ENCODE peak calls at places on chromosome 4, in four cellular contexts. One of them, this sample, is unnamed. For H3K4me1, the result is how much of the 10 kb centered on the place peaks cover.

GRCh38 chr4:134691915-134692314 is 490.3 kb upstream of the PABPC4L start:
- DNase-seq in CD8-positive, alpha-beta memory T cell: no peak
- DNase-seq in A549: no peak
- DNase-seq in left ventricle myocardium inferior: no peak
- DNase-seq in this sample: no peak

GRCh38 chr4:105369988-105370387 is 103.9 kb downstream of the PPA2 start:
- DNase-seq in left ventricle myocardium inferior: no peak
- DNase-seq in A549: no peak
- DNase-seq in CD8-positive, alpha-beta memory T cell: no peak
- DNase-seq in this sample: no peak

GRCh38 chr4:85512446-85513205 is 37.7 kb downstream of the ARHGAP24 start:
- DNase-seq in CD8-positive, alpha-beta memory T cell: no peak
- DNase-seq in left ventricle myocardium inferior: no peak
- DNase-seq in A549: no peak
- DNase-seq in this sample: no peak

GRCh38 chr4:71195932-71196331 is 142.9 kb upstream of the SLC4A4 start:
- DNase-seq in left ventricle myocardium inferior: no peak
- DNase-seq in CD8-positive, alpha-beta memory T cell: no peak
- DNase-seq in A549: no peak
- DNase-seq in this sample: no peak

GRCh38 chr4:92129408-92129994 is 174.3 kb upstream of the GRID2 start:
- DNase-seq in A549: no peak
- DNase-seq in CD8-positive, alpha-beta memory T cell: no peak
- DNase-seq in left ventricle myocardium inferior: no peak
- DNase-seq in this sample: no peak

GRCh38 chr4:124111922-124112321 is 600.6 kb downstream of the ANKRD50 start:
- DNase-seq in A549: peak
- DNase-seq in left ventricle myocardium inferior: no peak
- DNase-seq in CD8-positive, alpha-beta memory T cell: no peak
- DNase-seq in this sample: no peak

GRCh38 chr4:38050560-38051350 is 90.6 kb downstream of the PTTG2 start:
- DNase-seq in left ventricle myocardium inferior: no peak
- DNase-seq in A549: no peak
- DNase-seq in CD8-positive, alpha-beta memory T cell: no peak
- DNase-seq in this sample: no peak

GRCh38 chr4:185396724-185397402 is at the start of gene ANKRD37:
- DNase-seq in CD8-positive, alpha-beta memory T cell: no peak
- DNase-seq in A549: no peak
- DNase-seq in left ventricle myocardium inferior: peak
- DNase-seq in this sample: no peak

GRCh38 chr4:153233761-153234371 is 29.6 kb downstream of the TRIM2 start:
- DNase-seq in left ventricle myocardium inferior: no peak
- DNase-seq in A549: peak
- DNase-seq in CD8-positive, alpha-beta memory T cell: no peak
- DNase-seq in this sample: no peak

GRCh38 chr4:168841682-168842019 is 168.4 kb downstream of the CBR4 start:
- DNase-seq in A549: no peak
- DNase-seq in left ventricle myocardium inferior: no peak
- DNase-seq in CD8-positive, alpha-beta memory T cell: no peak
- DNase-seq in this sample: no peak

GRCh38 chr4:168842186-168842585 is 167.9 kb downstream of the CBR4 start:
- DNase-seq in CD8-positive, alpha-beta memory T cell: no peak
- DNase-seq in left ventricle myocardium inferior: no peak
- DNase-seq in A549: no peak
- DNase-seq in this sample: no peak

GRCh38 chr4:168845897-168846296 is 164.2 kb downstream of the CBR4 start:
- DNase-seq in left ventricle myocardium inferior: no peak
- DNase-seq in A549: no peak
- DNase-seq in CD8-positive, alpha-beta memory T cell: no peak
- DNase-seq in this sample: no peak

GRCh38 chr4:168844261-168845039 is 165.6 kb downstream of the CBR4 start:
- DNase-seq in A549: no peak
- DNase-seq in CD8-positive, alpha-beta memory T cell: no peak
- DNase-seq in left ventricle myocardium inferior: no peak
- DNase-seq in this sample: no peak

GRCh38 chr4:168843635-168844034 is 166.4 kb downstream of the CBR4 start:
- DNase-seq in CD8-positive, alpha-beta memory T cell: no peak
- DNase-seq in A549: no peak
- DNase-seq in left ventricle myocardium inferior: no peak
- DNase-seq in this sample: no peak
- H3K4me1 ChIP-seq in CD8-positive, alpha-beta memory T cell: under half
- H3K4me1 ChIP-seq in A549: half or more
- H3K4me1 ChIP-seq in left ventricle myocardium inferior: half or more
- H3K4me1 ChIP-seq in this sample: under half

DNA sequence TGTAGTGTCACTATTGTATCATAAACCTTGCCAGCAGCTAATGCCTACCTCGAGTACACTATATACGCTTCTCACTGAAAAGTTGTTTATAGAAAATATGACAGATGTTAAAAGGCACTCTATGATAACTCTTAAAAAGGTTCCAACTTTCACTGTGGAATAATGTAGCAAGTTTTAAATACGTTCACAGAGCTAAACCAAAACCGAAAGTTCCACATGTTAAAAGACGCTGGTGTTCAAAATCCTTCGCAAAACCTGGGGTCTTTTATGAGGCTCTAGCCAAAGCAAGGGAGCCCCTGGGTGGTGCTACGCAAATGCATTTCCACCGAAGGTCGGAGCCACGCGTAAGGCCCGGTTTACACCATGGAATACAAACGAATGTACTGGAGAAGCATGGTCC is 103.7 kb upstream of the TENM3 start:
- DNase-seq in A549: no peak
- DNase-seq in left ventricle myocardium inferior: no peak
- DNase-seq in CD8-positive, alpha-beta memory T cell: no peak
- DNase-seq in this sample: no peak
- H3K4me3 ChIP-seq in A549: no peak
- H3K4me3 ChIP-seq in left ventricle myocardium inferior: no peak
- H3K4me3 ChIP-seq in CD8-positive, alpha-beta memory T cell: no peak
- H3K4me3 ChIP-seq in this sample: no peak

DNA sequence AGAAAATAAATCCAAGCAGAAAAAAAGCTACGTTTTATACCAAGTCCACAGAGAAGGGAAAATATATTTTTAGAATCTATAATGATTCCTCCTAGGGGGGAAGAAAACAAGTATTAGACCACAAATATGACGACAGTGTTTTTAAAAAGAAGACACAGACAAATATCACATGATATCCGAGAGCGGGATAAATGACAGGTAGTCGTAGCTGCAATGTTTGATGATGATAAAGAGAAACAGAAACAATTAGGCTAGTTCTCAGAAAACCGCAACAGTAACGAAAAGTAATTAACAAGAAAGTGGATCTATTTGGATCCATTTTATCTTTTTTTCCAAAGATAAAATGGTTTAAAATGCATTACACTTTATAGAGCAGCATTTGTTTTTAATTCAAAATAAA is 918 bp downstream of the HAUS3 start:
- DNase-seq in A549: no peak
- DNase-seq in CD8-positive, alpha-beta memory T cell: no peak
- DNase-seq in left ventricle myocardium inferior: no peak
- DNase-seq in this sample: no peak
- H3K4me1 ChIP-seq in A549: under half
- H3K4me1 ChIP-seq in CD8-positive, alpha-beta memory T cell: under half
- H3K4me1 ChIP-seq in left ventricle myocardium inferior: half or more
- H3K4me1 ChIP-seq in this sample: under half

DNA sequence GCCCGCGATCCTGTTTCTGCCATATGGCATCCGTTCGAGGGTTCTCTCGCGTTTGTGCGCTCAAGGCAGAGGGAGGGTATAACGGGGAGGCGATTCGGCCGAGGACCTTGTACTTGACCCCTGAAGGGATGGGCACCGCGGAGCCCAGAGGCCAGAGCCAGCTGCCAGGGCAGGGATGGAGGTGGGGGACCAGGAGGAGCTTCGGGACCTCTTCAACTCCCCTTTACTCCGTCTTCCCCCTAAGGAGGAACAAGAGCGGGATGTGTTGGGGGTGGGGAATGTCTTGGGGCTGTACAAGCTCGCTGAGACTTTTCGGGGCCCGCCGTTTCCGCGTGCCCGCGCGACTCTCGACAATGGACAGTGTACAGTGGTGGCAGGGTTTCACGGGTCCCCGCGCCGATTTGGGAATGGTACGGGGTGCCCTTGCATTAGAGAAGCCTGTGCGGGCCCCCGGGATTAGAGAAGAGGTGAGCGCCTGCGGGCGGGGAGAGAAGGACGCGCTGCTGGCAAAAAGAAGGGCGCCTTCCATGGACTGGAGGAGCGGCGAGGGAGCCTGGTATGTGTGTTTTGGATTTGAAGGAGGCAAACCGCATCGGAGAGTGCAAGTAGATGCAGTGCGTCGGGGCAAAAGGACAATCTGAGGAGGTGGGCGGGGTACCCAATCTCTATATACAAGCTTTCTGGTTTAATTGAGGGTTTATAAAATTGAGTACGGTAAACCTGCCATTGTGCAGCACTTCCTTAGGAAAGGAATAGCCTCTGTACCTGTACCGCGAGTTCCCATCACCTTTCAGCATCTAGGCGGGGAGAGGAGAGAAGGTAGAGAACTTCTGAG is 841 bp downstream of the UGT8 start:
- DNase-seq in CD8-positive, alpha-beta memory T cell: no peak
- DNase-seq in A549: no peak
- DNase-seq in left ventricle myocardium inferior: no peak
- DNase-seq in this sample: no peak
- H3K4me3 ChIP-seq in CD8-positive, alpha-beta memory T cell: no peak
- H3K4me3 ChIP-seq in A549: peak
- H3K4me3 ChIP-seq in left ventricle myocardium inferior: peak
- H3K4me3 ChIP-seq in this sample: peak

DNA sequence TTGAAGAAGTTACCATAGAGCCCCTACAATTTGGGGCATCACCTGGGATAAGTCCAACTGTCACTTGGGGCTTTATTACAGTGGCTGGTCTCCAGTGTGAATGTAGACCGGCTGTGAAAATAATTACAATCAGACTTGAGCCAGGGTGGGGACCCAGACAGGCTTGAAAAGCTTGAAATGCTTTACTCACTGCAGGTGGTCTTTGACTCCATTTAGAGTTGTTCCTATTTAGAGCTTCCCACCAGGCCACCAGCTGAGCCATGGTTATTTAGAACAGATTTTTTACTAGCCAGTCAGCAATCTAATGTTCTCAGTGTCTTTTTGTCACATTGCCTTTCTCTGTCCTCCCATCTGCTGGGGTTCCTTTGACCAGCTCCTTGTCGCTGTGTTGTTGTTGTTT is 5.7 kb downstream of the ARHGAP10 start:
- DNase-seq in CD8-positive, alpha-beta memory T cell: no peak
- DNase-seq in left ventricle myocardium inferior: no peak
- DNase-seq in A549: no peak
- DNase-seq in this sample: no peak
- H3K4me1 ChIP-seq in CD8-positive, alpha-beta memory T cell: under half
- H3K4me1 ChIP-seq in left ventricle myocardium inferior: half or more
- H3K4me1 ChIP-seq in A549: under half
- H3K4me1 ChIP-seq in this sample: under half

GRCh38 chr4:6473264-6474052 is 1.0 kb upstream of the PPP2R2C start:
- DNase-seq in CD8-positive, alpha-beta memory T cell: no peak
- DNase-seq in left ventricle myocardium inferior: no peak
- DNase-seq in A549: no peak
- DNase-seq in this sample: no peak

GRCh38 chr4:6471303-6472007 is 959 bp downstream of the PPP2R2C start:
- DNase-seq in CD8-positive, alpha-beta memory T cell: no peak
- DNase-seq in A549: peak
- DNase-seq in left ventricle myocardium inferior: no peak
- DNase-seq in this sample: no peak

GRCh38 chr4:6474053-6474568 is 1.7 kb upstream of the PPP2R2C start:
- DNase-seq in left ventricle myocardium inferior: no peak
- DNase-seq in CD8-positive, alpha-beta memory T cell: no peak
- DNase-seq in A549: peak
- DNase-seq in this sample: no peak

GRCh38 chr4:6472008-6472386 is 417 bp downstream of the PPP2R2C start:
- DNase-seq in left ventricle myocardium inferior: no peak
- DNase-seq in CD8-positive, alpha-beta memory T cell: no peak
- DNase-seq in A549: no peak
- DNase-seq in this sample: no peak

GRCh38 chr4:6472387-6473263 is at the start of gene PPP2R2C:
- DNase-seq in CD8-positive, alpha-beta memory T cell: no peak
- DNase-seq in A549: peak
- DNase-seq in left ventricle myocardium inferior: no peak
- DNase-seq in this sample: no peak
- H3K4me3 ChIP-seq in CD8-positive, alpha-beta memory T cell: no peak
- H3K4me3 ChIP-seq in A549: peak
- H3K4me3 ChIP-seq in left ventricle myocardium inferior: peak
- H3K4me3 ChIP-seq in this sample: no peak

This sample was measured in effector memory CD4-positive, alpha-beta T cell.